ENCODE peak calls at places on chromosomes 6 and 20, in nine cellular contexts. One of them, this sample, is unnamed.

GRCh38 chr20:48638546-48638945 is 189.3 kb downstream of the PREX1 start:
- DNase-seq in SK-N-MC: no peak
- DNase-seq in fibroblast of villous mesenchyme: peak
- DNase-seq in fibroblast of mammary gland: peak
- DNase-seq in PC-3: peak
- DNase-seq in NCI-H2081: no peak
- DNase-seq in heart left ventricle: no peak
- DNase-seq in omental fat pad: no peak
- DNase-seq in mucosa of gallbladder: no peak
- DNase-seq in this sample: no peak

GRCh38 chr20:62348604-62349003 is 18.5 kb downstream of the LAMA5 start:
- DNase-seq in SK-N-MC: no peak
- DNase-seq in fibroblast of villous mesenchyme: no peak
- DNase-seq in fibroblast of mammary gland: no peak
- DNase-seq in PC-3: no peak
- DNase-seq in NCI-H2081: no peak
- DNase-seq in heart left ventricle: no peak
- DNase-seq in omental fat pad: no peak
- DNase-seq in mucosa of gallbladder: no peak
- DNase-seq in this sample: no peak

GRCh38 chr6:105883966-105884365 is 202.2 kb upstream of the PRDM1 start:
- DNase-seq in SK-N-MC: no peak
- DNase-seq in fibroblast of villous mesenchyme: no peak
- DNase-seq in fibroblast of mammary gland: no peak
- DNase-seq in PC-3: no peak
- DNase-seq in NCI-H2081: no peak
- DNase-seq in heart left ventricle: no peak
- DNase-seq in omental fat pad: no peak
- DNase-seq in mucosa of gallbladder: no peak
- DNase-seq in this sample: no peak

GRCh38 chr20:1861347-1861987 is 33.7 kb upstream of the SIRPA start:
- DNase-seq in SK-N-MC: no peak
- DNase-seq in fibroblast of villous mesenchyme: peak
- DNase-seq in fibroblast of mammary gland: no peak
- DNase-seq in PC-3: no peak
- DNase-seq in NCI-H2081: no peak
- DNase-seq in heart left ventricle: no peak
- DNase-seq in omental fat pad: no peak
- DNase-seq in mucosa of gallbladder: no peak
- DNase-seq in this sample: no peak

GRCh38 chr6:52020961-52021570 is 66.3 kb downstream of the PKHD1 start:
- DNase-seq in SK-N-MC: peak
- DNase-seq in fibroblast of villous mesenchyme: peak
- DNase-seq in fibroblast of mammary gland: peak
- DNase-seq in PC-3: peak
- DNase-seq in NCI-H2081: no peak
- DNase-seq in heart left ventricle: no peak
- DNase-seq in omental fat pad: no peak
- DNase-seq in mucosa of gallbladder: no peak
- DNase-seq in this sample: peak

GRCh38 chr6:165231177-165231576 is 78.2 kb downstream of the C6orf118 start:
- DNase-seq in SK-N-MC: no peak
- DNase-seq in fibroblast of villous mesenchyme: no peak
- DNase-seq in fibroblast of mammary gland: no peak
- DNase-seq in PC-3: no peak
- DNase-seq in NCI-H2081: no peak
- DNase-seq in heart left ventricle: no peak
- DNase-seq in omental fat pad: no peak
- DNase-seq in mucosa of gallbladder: no peak
- DNase-seq in this sample: no peak

GRCh38 chr20:9740486-9740885 is 98.4 kb downstream of the PAK5 start:
- DNase-seq in SK-N-MC: no peak
- DNase-seq in fibroblast of villous mesenchyme: no peak
- DNase-seq in fibroblast of mammary gland: no peak
- DNase-seq in PC-3: no peak
- DNase-seq in NCI-H2081: no peak
- DNase-seq in heart left ventricle: no peak
- DNase-seq in omental fat pad: no peak
- DNase-seq in mucosa of gallbladder: no peak
- DNase-seq in this sample: no peak

GRCh38 chr20:48149887-48150286 is 364.6 kb upstream of the SULF2 start:
- DNase-seq in SK-N-MC: no peak
- DNase-seq in fibroblast of villous mesenchyme: no peak
- DNase-seq in fibroblast of mammary gland: no peak
- DNase-seq in PC-3: no peak
- DNase-seq in NCI-H2081: no peak
- DNase-seq in heart left ventricle: no peak
- DNase-seq in omental fat pad: no peak
- DNase-seq in mucosa of gallbladder: no peak
- DNase-seq in this sample: no peak

GRCh38 chr6:101429291-101429690 is 35.8 kb downstream of the GRIK2 start:
- DNase-seq in SK-N-MC: no peak
- DNase-seq in fibroblast of villous mesenchyme: no peak
- DNase-seq in fibroblast of mammary gland: peak
- DNase-seq in PC-3: no peak
- DNase-seq in NCI-H2081: no peak
- DNase-seq in heart left ventricle: no peak
- DNase-seq in omental fat pad: no peak
- DNase-seq in mucosa of gallbladder: no peak
- DNase-seq in this sample: no peak

GRCh38 chr6:124964084-124964763 is 2.0 kb downstream of the RNF217 start:
- DNase-seq in SK-N-MC: no peak
- DNase-seq in fibroblast of villous mesenchyme: peak
- DNase-seq in fibroblast of mammary gland: peak
- DNase-seq in PC-3: no peak
- DNase-seq in NCI-H2081: no peak
- DNase-seq in heart left ventricle: no peak
- DNase-seq in omental fat pad: no peak
- DNase-seq in mucosa of gallbladder: peak
- DNase-seq in this sample: no peak

This sample was measured in Caco-2.